ENCODE peak calls at places on chromosomes 11 and 22, in nine cellular contexts. One of them, this sample, is unnamed.
A peak's percentile ranks its signal among the peaks of the same experiment; 100 is the strongest.

GRCh38 chr11:75269896-75270295 is 29.3 kb downstream of the TPBGL start:
- DNase-seq in Daoy: no peak
- DNase-seq in anterior cingulate cortex: no peak
- DNase-seq in H7: no peak
- DNase-seq in HS-5: no peak
- DNase-seq in activated T-cell treated with anti-CD3 and anti-CD28 coated beads, Interleukin-2, amount 50 U/mL, for 1 hour: no peak
- DNase-seq in AG04450: no peak
- DNase-seq in non-pigmented ciliary epithelial cell: no peak
- DNase-seq in amniotic epithelial cell: no peak
- DNase-seq in this sample: no peak

GRCh38 chr22:37126882-37127281 is 17.4 kb upstream of the TMPRSS6 start:
- DNase-seq in HS-5: no peak
- DNase-seq in anterior cingulate cortex: no peak
- DNase-seq in amniotic epithelial cell: no peak
- DNase-seq in Daoy: no peak
- DNase-seq in AG04450: no peak
- DNase-seq in H7: peak; percentile 87
- DNase-seq in activated T-cell treated with anti-CD3 and anti-CD28 coated beads, Interleukin-2, amount 50 U/mL, for 1 hour: no peak
- DNase-seq in non-pigmented ciliary epithelial cell: no peak
- DNase-seq in this sample: no peak

GRCh38 chr22:36325163-36326031 is 62.4 kb downstream of the MYH9 start:
- DNase-seq in activated T-cell treated with anti-CD3 and anti-CD28 coated beads, Interleukin-2, amount 50 U/mL, for 1 hour: no peak
- DNase-seq in HS-5: no peak
- DNase-seq in non-pigmented ciliary epithelial cell: no peak
- DNase-seq in amniotic epithelial cell: peak; percentile 90
- DNase-seq in anterior cingulate cortex: no peak
- DNase-seq in Daoy: peak; percentile 77
- DNase-seq in H7: no peak
- DNase-seq in AG04450: no peak
- DNase-seq in this sample: peak; percentile 66

GRCh38 chr22:22025320-22026156 is 43.0 kb upstream of the TOP3B start:
- DNase-seq in amniotic epithelial cell: no peak
- DNase-seq in Daoy: no peak
- DNase-seq in AG04450: no peak
- DNase-seq in activated T-cell treated with anti-CD3 and anti-CD28 coated beads, Interleukin-2, amount 50 U/mL, for 1 hour: no peak
- DNase-seq in non-pigmented ciliary epithelial cell: no peak
- DNase-seq in H7: no peak
- DNase-seq in HS-5: no peak
- DNase-seq in anterior cingulate cortex: no peak
- DNase-seq in this sample: no peak

GRCh38 chr11:1224491-1225385 is 1.9 kb downstream of the MUC5B start:
- DNase-seq in amniotic epithelial cell: no peak
- DNase-seq in activated T-cell treated with anti-CD3 and anti-CD28 coated beads, Interleukin-2, amount 50 U/mL, for 1 hour: no peak
- DNase-seq in HS-5: no peak
- DNase-seq in Daoy: no peak
- DNase-seq in anterior cingulate cortex: no peak
- DNase-seq in AG04450: no peak
- DNase-seq in H7: peak; percentile 97
- DNase-seq in non-pigmented ciliary epithelial cell: no peak
- DNase-seq in this sample: no peak

GRCh38 chr11:54558919-54559318 is 44.9 kb downstream of the OR4C46 start:
- DNase-seq in AG04450: no peak
- DNase-seq in anterior cingulate cortex: no peak
- DNase-seq in amniotic epithelial cell: no peak
- DNase-seq in activated T-cell treated with anti-CD3 and anti-CD28 coated beads, Interleukin-2, amount 50 U/mL, for 1 hour: no peak
- DNase-seq in H7: no peak
- DNase-seq in Daoy: no peak
- DNase-seq in HS-5: no peak
- DNase-seq in non-pigmented ciliary epithelial cell: no peak
- DNase-seq in this sample: no peak

GRCh38 chr11:27255447-27255828 is 107.6 kb downstream of the CCDC34 start:
- DNase-seq in activated T-cell treated with anti-CD3 and anti-CD28 coated beads, Interleukin-2, amount 50 U/mL, for 1 hour: no peak
- DNase-seq in Daoy: peak; percentile 71
- DNase-seq in HS-5: no peak
- DNase-seq in amniotic epithelial cell: peak; percentile 76
- DNase-seq in AG04450: peak; percentile 54
- DNase-seq in non-pigmented ciliary epithelial cell: peak; percentile 81
- DNase-seq in H7: no peak
- DNase-seq in anterior cingulate cortex: no peak
- DNase-seq in this sample: peak; percentile 90

GRCh38 chr11:44324787-44325525 is 15.0 kb upstream of the ALX4 start:
- DNase-seq in Daoy: no peak
- DNase-seq in non-pigmented ciliary epithelial cell: no peak
- DNase-seq in HS-5: no peak
- DNase-seq in H7: no peak
- DNase-seq in amniotic epithelial cell: no peak
- DNase-seq in AG04450: no peak
- DNase-seq in anterior cingulate cortex: no peak
- DNase-seq in activated T-cell treated with anti-CD3 and anti-CD28 coated beads, Interleukin-2, amount 50 U/mL, for 1 hour: no peak
- DNase-seq in this sample: no peak

GRCh38 chr22:35904752-35905151 is 123.9 kb downstream of the RBFOX2 start:
- DNase-seq in activated T-cell treated with anti-CD3 and anti-CD28 coated beads, Interleukin-2, amount 50 U/mL, for 1 hour: no peak
- DNase-seq in amniotic epithelial cell: no peak
- DNase-seq in HS-5: no peak
- DNase-seq in AG04450: no peak
- DNase-seq in anterior cingulate cortex: no peak
- DNase-seq in non-pigmented ciliary epithelial cell: no peak
- DNase-seq in Daoy: no peak
- DNase-seq in H7: no peak
- DNase-seq in this sample: no peak

This sample was measured in BJ.